ENCODE peak calls at places on chromosomes 12 and 14, in seven cellular contexts. One of them, this sample, is unnamed. For H3K4me1, the result is how much of the 10 kb centered on the place peaks cover.

GRCh38 chr12:116677202-116677651 is 60.6 kb downstream of the SPRING1 start:
- DNase-seq in IMR-90: no peak
- DNase-seq in fibroblast of lung: no peak
- DNase-seq in H9: no peak
- DNase-seq in MM.1S: no peak
- DNase-seq in keratinocyte: no peak
- DNase-seq in HCT116: no peak
- DNase-seq in this sample: no peak

GRCh38 chr12:46562625-46563228 is 190.2 kb upstream of the SLC38A2 start:
- DNase-seq in IMR-90: peak
- DNase-seq in fibroblast of lung: peak
- DNase-seq in H9: no peak
- DNase-seq in MM.1S: no peak
- DNase-seq in keratinocyte: no peak
- DNase-seq in HCT116: no peak
- DNase-seq in this sample: no peak

GRCh38 chr14:75885829-75886228 is 96.0 kb downstream of the TGFB3 start:
- DNase-seq in IMR-90: peak
- DNase-seq in fibroblast of lung: peak
- DNase-seq in H9: no peak
- DNase-seq in MM.1S: no peak
- DNase-seq in keratinocyte: peak
- DNase-seq in HCT116: no peak
- DNase-seq in this sample: no peak

GRCh38 chr12:24349051-24349780 is 399.7 kb upstream of the SOX5 start:
- DNase-seq in IMR-90: no peak
- DNase-seq in fibroblast of lung: no peak
- DNase-seq in H9: no peak
- DNase-seq in MM.1S: no peak
- DNase-seq in keratinocyte: no peak
- DNase-seq in HCT116: no peak
- DNase-seq in this sample: no peak

GRCh38 chr14:99899578-99900178 is 106.5 kb downstream of the EML1 start:
- DNase-seq in IMR-90: peak
- DNase-seq in fibroblast of lung: peak
- DNase-seq in H9: no peak
- DNase-seq in MM.1S: peak
- DNase-seq in keratinocyte: no peak
- DNase-seq in HCT116: peak
- DNase-seq in this sample: peak

GRCh38 chr12:100216337-100216736 is 15.7 kb downstream of the ACTR6 start:
- DNase-seq in IMR-90: no peak
- DNase-seq in fibroblast of lung: no peak
- DNase-seq in H9: no peak
- DNase-seq in MM.1S: no peak
- DNase-seq in keratinocyte: no peak
- DNase-seq in HCT116: no peak
- DNase-seq in this sample: no peak

GRCh38 chr14:52219488-52220084 is 47.9 kb upstream of the PTGDR start:
- DNase-seq in IMR-90: no peak
- DNase-seq in fibroblast of lung: no peak
- DNase-seq in H9: no peak
- DNase-seq in MM.1S: no peak
- DNase-seq in keratinocyte: no peak
- DNase-seq in HCT116: no peak
- DNase-seq in this sample: no peak

GRCh38 chr14:91367173-91368171 is 50.1 kb downstream of the CCDC88C start:
- DNase-seq in IMR-90: peak
- DNase-seq in fibroblast of lung: peak
- DNase-seq in H9: no peak
- DNase-seq in MM.1S: peak
- DNase-seq in keratinocyte: no peak
- DNase-seq in HCT116: no peak
- DNase-seq in this sample: no peak

GRCh38 chr14:78202976-78203375 is 32.8 kb downstream of the NRXN3 start:
- DNase-seq in IMR-90: no peak
- DNase-seq in fibroblast of lung: no peak
- DNase-seq in H9: no peak
- DNase-seq in MM.1S: no peak
- DNase-seq in keratinocyte: peak
- DNase-seq in HCT116: no peak
- DNase-seq in this sample: no peak

GRCh38 chr12:42985506-42985905 is 396.0 kb upstream of the PRICKLE1 start:
- DNase-seq in IMR-90: peak
- DNase-seq in fibroblast of lung: no peak
- DNase-seq in H9: peak
- DNase-seq in MM.1S: peak
- DNase-seq in keratinocyte: no peak
- DNase-seq in HCT116: no peak
- DNase-seq in this sample: peak

GRCh38 chr12:43848786-43849185 is 12.9 kb downstream of the TMEM117 start:
- DNase-seq in IMR-90: no peak
- DNase-seq in fibroblast of lung: no peak
- DNase-seq in H9: no peak
- DNase-seq in MM.1S: no peak
- DNase-seq in keratinocyte: no peak
- DNase-seq in HCT116: no peak
- DNase-seq in this sample: no peak

GRCh38 chr12:25151476-25151875 is 43.5 kb downstream of the DNAI7 start:
- DNase-seq in IMR-90: peak
- DNase-seq in fibroblast of lung: peak
- DNase-seq in H9: peak
- DNase-seq in MM.1S: no peak
- DNase-seq in keratinocyte: peak
- DNase-seq in HCT116: no peak
- DNase-seq in this sample: peak

GRCh38 chr14:104473649-104474574 is 105.7 kb upstream of the C14orf180 start:
- DNase-seq in IMR-90: no peak
- DNase-seq in fibroblast of lung: no peak
- DNase-seq in H9: peak
- DNase-seq in MM.1S: no peak
- DNase-seq in keratinocyte: no peak
- DNase-seq in HCT116: no peak
- DNase-seq in this sample: peak

GRCh38 chr14:105045710-105046326 is 19.4 kb downstream of the GPR132 start:
- DNase-seq in IMR-90: peak
- DNase-seq in fibroblast of lung: peak
- DNase-seq in H9: peak
- DNase-seq in MM.1S: peak
- DNase-seq in keratinocyte: no peak
- DNase-seq in HCT116: peak
- DNase-seq in this sample: peak

DNA sequence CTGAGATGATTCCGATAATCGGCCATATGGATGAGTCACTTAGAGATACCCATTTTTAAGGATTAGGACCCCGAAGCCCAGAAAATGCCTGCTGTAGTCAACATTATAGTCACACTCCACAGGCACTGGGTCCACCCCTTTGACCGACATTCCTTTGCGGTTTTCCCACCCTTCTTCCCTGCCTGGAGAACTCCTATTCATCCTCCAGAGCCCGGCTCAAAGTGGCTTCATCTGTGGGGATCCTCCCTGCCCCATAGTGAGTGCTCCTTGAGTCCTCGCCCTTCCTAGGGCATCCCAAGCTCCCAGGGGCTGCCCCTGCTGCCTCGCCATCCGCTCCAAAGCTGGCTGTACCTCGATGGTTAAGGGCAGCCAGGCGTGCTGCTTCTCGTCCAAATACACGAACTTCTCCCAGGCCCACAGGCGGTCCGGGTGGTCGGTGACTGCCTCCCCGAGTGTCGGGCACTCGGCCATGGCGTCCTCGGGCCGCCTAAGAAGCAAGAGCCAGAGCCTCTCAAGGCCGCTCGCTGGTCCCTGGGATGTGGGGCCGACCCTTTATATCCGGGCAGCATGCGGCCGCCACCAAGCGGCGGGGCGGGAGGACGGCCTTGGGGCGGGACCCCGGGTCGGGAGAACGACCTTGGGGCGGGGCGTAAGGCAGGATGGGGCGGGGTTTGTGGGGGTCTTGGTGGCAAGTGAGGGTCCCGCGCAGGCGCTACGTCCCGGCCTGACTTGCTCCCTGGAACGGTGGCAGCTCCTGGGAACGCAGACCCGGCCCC is at the start of gene TCL1A:
- DNase-seq in IMR-90: no peak
- DNase-seq in fibroblast of lung: no peak
- DNase-seq in H9: peak
- DNase-seq in MM.1S: no peak
- DNase-seq in keratinocyte: no peak
- DNase-seq in HCT116: no peak
- DNase-seq in this sample: peak
- H3K4me1 ChIP-seq in IMR-90: under half
- H3K4me1 ChIP-seq in fibroblast of lung: under half
- H3K4me1 ChIP-seq in H9: under half
- H3K4me1 ChIP-seq in MM.1S: under half
- H3K4me1 ChIP-seq in keratinocyte: under half
- H3K4me1 ChIP-seq in HCT116: under half
- H3K4me1 ChIP-seq in this sample: under half

GRCh38 chr12:38782393-38782792 is 123.0 kb downstream of the CPNE8 start:
- DNase-seq in IMR-90: no peak
- DNase-seq in fibroblast of lung: no peak
- DNase-seq in H9: no peak
- DNase-seq in MM.1S: no peak
- DNase-seq in keratinocyte: no peak
- DNase-seq in HCT116: no peak
- DNase-seq in this sample: no peak
- H3K4me2 ChIP-seq in IMR-90: no peak
- H3K4me2 ChIP-seq in fibroblast of lung: no peak
- H3K4me2 ChIP-seq in H9: no peak
- H3K4me2 ChIP-seq in MM.1S: no peak
- H3K4me2 ChIP-seq in keratinocyte: no peak
- H3K4me2 ChIP-seq in HCT116: no peak
- H3K4me2 ChIP-seq in this sample: no peak

GRCh38 chr14:23612354-23612732 is 23.8 kb upstream of the DHRS2 start:
- DNase-seq in IMR-90: no peak
- DNase-seq in fibroblast of lung: no peak
- DNase-seq in H9: no peak
- DNase-seq in MM.1S: no peak
- DNase-seq in keratinocyte: no peak
- DNase-seq in HCT116: no peak
- DNase-seq in this sample: no peak

GRCh38 chr14:23614395-23614828 is 21.8 kb upstream of the DHRS2 start:
- DNase-seq in IMR-90: no peak
- DNase-seq in fibroblast of lung: no peak
- DNase-seq in H9: no peak
- DNase-seq in MM.1S: no peak
- DNase-seq in keratinocyte: no peak
- DNase-seq in HCT116: no peak
- DNase-seq in this sample: no peak

GRCh38 chr14:23613242-23614070 is 22.7 kb upstream of the DHRS2 start:
- DNase-seq in IMR-90: no peak
- DNase-seq in fibroblast of lung: no peak
- DNase-seq in H9: no peak
- DNase-seq in MM.1S: no peak
- DNase-seq in keratinocyte: no peak
- DNase-seq in HCT116: no peak
- DNase-seq in this sample: no peak

GRCh38 chr14:23610815-23611289 is 25.3 kb upstream of the DHRS2 start:
- DNase-seq in IMR-90: no peak
- DNase-seq in fibroblast of lung: no peak
- DNase-seq in H9: no peak
- DNase-seq in MM.1S: no peak
- DNase-seq in keratinocyte: no peak
- DNase-seq in HCT116: no peak
- DNase-seq in this sample: no peak

DNA sequence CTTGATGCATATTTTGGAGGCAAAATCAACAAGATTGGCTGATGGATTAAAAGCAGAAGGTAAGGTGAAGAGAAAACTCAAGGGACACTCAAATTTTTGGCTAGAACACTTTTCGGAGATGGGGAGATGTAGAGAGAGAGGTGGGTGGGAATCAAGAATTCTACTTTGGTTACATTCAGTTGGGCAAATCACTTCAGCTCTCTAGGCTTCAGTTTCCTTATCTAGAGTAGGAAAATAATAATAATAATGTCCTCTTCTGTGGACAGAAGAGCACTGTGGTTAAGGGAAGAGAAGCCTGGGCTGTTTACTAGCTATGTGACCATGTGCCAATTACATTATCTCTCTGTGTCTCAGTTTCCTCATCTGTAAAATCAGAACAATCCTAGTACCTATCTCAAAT is 23.4 kb upstream of the DHRS2 start:
- DNase-seq in IMR-90: no peak
- DNase-seq in fibroblast of lung: no peak
- DNase-seq in H9: no peak
- DNase-seq in MM.1S: no peak
- DNase-seq in keratinocyte: no peak
- DNase-seq in HCT116: no peak
- DNase-seq in this sample: no peak
- H3K4me1 ChIP-seq in IMR-90: under half
- H3K4me1 ChIP-seq in fibroblast of lung: under half
- H3K4me1 ChIP-seq in H9: under half
- H3K4me1 ChIP-seq in MM.1S: under half
- H3K4me1 ChIP-seq in keratinocyte: under half
- H3K4me1 ChIP-seq in HCT116: under half
- H3K4me1 ChIP-seq in this sample: under half

GRCh38 chr14:92493492-92493891 is 20.1 kb upstream of the RIN3 start:
- DNase-seq in IMR-90: no peak
- DNase-seq in fibroblast of lung: no peak
- DNase-seq in H9: peak
- DNase-seq in MM.1S: no peak
- DNase-seq in keratinocyte: no peak
- DNase-seq in HCT116: no peak
- DNase-seq in this sample: no peak

GRCh38 chr14:92493024-92493423 is 20.6 kb upstream of the RIN3 start:
- DNase-seq in IMR-90: no peak
- DNase-seq in fibroblast of lung: no peak
- DNase-seq in H9: peak
- DNase-seq in MM.1S: no peak
- DNase-seq in keratinocyte: no peak
- DNase-seq in HCT116: no peak
- DNase-seq in this sample: no peak

GRCh38 chr14:92496458-92496857 is 17.1 kb upstream of the RIN3 start:
- DNase-seq in IMR-90: no peak
- DNase-seq in fibroblast of lung: no peak
- DNase-seq in H9: no peak
- DNase-seq in MM.1S: no peak
- DNase-seq in keratinocyte: no peak
- DNase-seq in HCT116: no peak
- DNase-seq in this sample: no peak

GRCh38 chr14:92495041-92495440 is 18.5 kb upstream of the RIN3 start:
- DNase-seq in IMR-90: peak
- DNase-seq in fibroblast of lung: no peak
- DNase-seq in H9: no peak
- DNase-seq in MM.1S: no peak
- DNase-seq in keratinocyte: no peak
- DNase-seq in HCT116: no peak
- DNase-seq in this sample: no peak

DNA sequence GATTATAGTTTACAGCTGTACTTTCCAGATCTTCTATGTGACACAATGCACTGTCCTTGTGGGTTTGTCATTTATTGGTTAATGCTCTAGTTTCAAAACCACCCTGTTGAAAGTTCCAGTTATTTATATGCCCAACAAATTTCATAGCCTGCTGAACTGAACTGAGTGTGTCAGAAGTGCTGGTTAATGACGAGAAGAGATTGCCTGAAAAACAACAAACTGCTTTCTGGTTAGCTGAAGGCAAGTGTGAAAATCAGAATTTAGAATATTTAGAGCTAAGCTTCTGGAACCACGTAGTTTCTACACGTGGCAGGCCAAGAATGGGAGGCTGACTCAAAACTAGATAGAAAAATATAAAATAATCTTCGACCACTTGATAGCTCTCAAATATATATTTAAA is 19.1 kb upstream of the RIN3 start:
- DNase-seq in IMR-90: no peak
- DNase-seq in fibroblast of lung: no peak
- DNase-seq in H9: no peak
- DNase-seq in MM.1S: peak
- DNase-seq in keratinocyte: no peak
- DNase-seq in HCT116: no peak
- DNase-seq in this sample: no peak
- H3K4me2 ChIP-seq in IMR-90: no peak
- H3K4me2 ChIP-seq in fibroblast of lung: no peak
- H3K4me2 ChIP-seq in H9: no peak
- H3K4me2 ChIP-seq in MM.1S: peak
- H3K4me2 ChIP-seq in keratinocyte: no peak
- H3K4me2 ChIP-seq in HCT116: no peak
- H3K4me2 ChIP-seq in this sample: no peak